ENCODE peak calls at places on chromosomes 2 and 18, in seven cellular contexts. V, G, B, J, S, I and H are unnamed samples.

GRCh38 chr2:40220177-40220925 is 231.5 kb downstream of the SLC8A1 start:
- DNase-seq in V (no peak), G (no peak), B (peak; percentile 22), J (peak; percentile 84), S (no peak), I (no peak), H (no peak)

GRCh38 chr18:14976736-14977430 is 228.9 kb downstream of the ANKRD30B start:
- DNase-seq in V (no peak), G (no peak), B (peak; percentile 10), J (peak; percentile 48), S (no peak), I (no peak), H (peak; percentile 16)

GRCh38 chr2:190882831-190883582 is 2.4 kb downstream of the GLS start:
- DNase-seq in V (no peak), G (no peak), B (no peak), J (no peak), S (no peak), I (no peak), H (no peak)

GRCh38 chr2:3099860-3100234 is 277.8 kb downstream of the EIPR1 start:
- DNase-seq in V (no peak), G (no peak), B (no peak), J (no peak), S (no peak), I (no peak), H (no peak)

GRCh38 chr2:135744761-135745314 is 3.2 kb downstream of the UBXN4 start:
- DNase-seq in V (peak; percentile 20), G (no peak), B (peak; percentile 6), J (peak; percentile 44), S (peak; percentile 8), I (no peak), H (no peak)

GRCh38 chr2:152584301-152584700 is 133.0 kb downstream of the PRPF40A start:
- DNase-seq in V (no peak), G (no peak), B (no peak), J (peak; percentile 39), S (no peak), I (no peak), H (no peak)

GRCh38 chr2:176085120-176085788 is 1.5 kb upstream of the EVX2 start:
- DNase-seq in V (no peak), G (no peak), B (no peak), J (no peak), S (no peak), I (no peak), H (no peak)

GRCh38 chr2:47221039-47221438 is 65.9 kb upstream of the STPG4 start:
- DNase-seq in V (no peak), G (no peak), B (peak; percentile 62), J (peak; percentile 93), S (no peak), I (no peak), H (no peak)

GRCh38 chr2:102736174-102736606 is 25.6 kb upstream of the TMEM182 start:
- DNase-seq in V (peak; percentile 45), G (no peak), B (peak; percentile 26), J (no peak), S (no peak), I (peak; percentile 52), H (no peak)

GRCh38 chr2:192011196-192011595 is 164.3 kb upstream of the CAVIN2 start:
- DNase-seq in V (no peak), G (no peak), B (no peak), J (no peak), S (no peak), I (no peak), H (no peak)

GRCh38 chr2:148928395-148928794 is 53.4 kb downstream of the KIF5C start:
- DNase-seq in V (no peak), G (no peak), B (no peak), J (no peak), S (no peak), I (no peak), H (no peak)

GRCh38 chr2:109144721-109145120 is 15.7 kb downstream of the SH3RF3 start:
- DNase-seq in V (no peak), G (no peak), B (no peak), J (no peak), S (no peak), I (no peak), H (no peak)